ENCODE peak calls at places on chromosome 7, in four cellular contexts. A is A549, H is Panc1, W is K562. Q is an unnamed sample.

GRCh38 chr7:149559711-149560110 is 62.1 kb upstream of the ZNF746 start:
- DNase-seq in A (no peak), H (no peak), W (no peak), Q (no peak)

GRCh38 chr7:101120315-101120714 is 6.6 kb upstream of the SERPINE1 start:
- DNase-seq in A (no peak), H (no peak), W (no peak), Q (no peak)

GRCh38 chr7:151862606-151863381 is 14.1 kb downstream of the PRKAG2 start:
- DNase-seq in A (no peak), H (no peak), W (no peak), Q (no peak)

GRCh38 chr7:154709840-154710520 is 292.9 kb downstream of the PAXIP1 start:
- DNase-seq in A (no peak), H (no peak), W (no peak), Q (no peak)

GRCh38 chr7:142916508-142916907 is 17.0 kb downstream of the TRPV5 start:
- DNase-seq in A (no peak), H (no peak), W (no peak), Q (no peak)

GRCh38 chr7:155230169-155230593 is 67.5 kb upstream of the INSIG1 start:
- DNase-seq in A (peak; percentile 96), H (peak; percentile 89), W (no peak), Q (peak; percentile 29)

GRCh38 chr7:94666879-94667587 is 11.1 kb upstream of the SGCE start:
- DNase-seq in A (no peak), H (no peak), W (no peak), Q (no peak)

GRCh38 chr7:22854158-22855048 is 31.8 kb upstream of the TOMM7 start:
- DNase-seq in A (peak; percentile 85), H (no peak), W (peak; percentile 96), Q (peak; percentile 92)

GRCh38 chr7:37982423-37982822 is 62.0 kb downstream of the EPDR1 start:
- DNase-seq in A (no peak), H (no peak), W (no peak), Q (no peak)

GRCh38 chr7:491292-491957 is 28.2 kb downstream of the PDGFA start:
- DNase-seq in A (no peak), H (no peak), W (no peak), Q (no peak)

GRCh38 chr7:128909605-128910568 is 622 bp downstream of the KCP start:
- DNase-seq in A (no peak), H (no peak), W (no peak), Q (peak; percentile 74)

GRCh38 chr7:26525413-26526287 is 234.0 kb downstream of the SNX10 start:
- DNase-seq in A (no peak), H (no peak), W (no peak), Q (no peak)

GRCh38 chr7:148941598-148942280 is 57.6 kb upstream of the EZH2 start:
- DNase-seq in A (peak; percentile 66), H (peak; percentile 82), W (peak; percentile 64), Q (peak; percentile 84)

GRCh38 chr7:5284304-5285281 is 1.9 kb downstream of the SLC29A4 start:
- DNase-seq in A (peak; percentile 83), H (no peak), W (peak; percentile 42), Q (peak; percentile 95)

GRCh38 chr7:23067271-23067670 is 38.3 kb upstream of the KLHL7 start:
- DNase-seq in A (no peak), H (no peak), W (no peak), Q (no peak)

GRCh38 chr7:101555921-101556275 is 73.2 kb downstream of the MYL10 start:
- DNase-seq in A (no peak), H (no peak), W (no peak), Q (no peak)

GRCh38 chr7:99029481-99030144 is 114.3 kb downstream of the SMURF1 start:
- DNase-seq in A (no peak), H (no peak), W (no peak), Q (no peak)

GRCh38 chr7:1533569-1534329 is 3.2 kb downstream of the MAFK start:
- DNase-seq in A (peak; percentile 84), H (peak; percentile 86), W (peak; percentile 49), Q (no peak)

GRCh38 chr7:76062254-76062653 is 14.3 kb downstream of the MDH2 start:
- DNase-seq in A (no peak), H (no peak), W (no peak), Q (no peak)

GRCh38 chr7:4186513-4186780 is 495.6 kb upstream of the FOXK1 start:
- DNase-seq in A (no peak), H (no peak), W (no peak), Q (no peak)

GRCh38 chr7:20393021-20394015 is 62.6 kb downstream of the ITGB8 start:
- DNase-seq in A (no peak), H (no peak), W (no peak), Q (no peak)

GRCh38 chr7:51428226-51428887 is 111.7 kb upstream of the COBL start:
- DNase-seq in A (no peak), H (no peak), W (no peak), Q (peak; percentile 61)

GRCh38 chr7:116706668-116707126 is 34.7 kb downstream of the MET start:
- DNase-seq in A (peak; percentile 62), H (peak; percentile 83), W (no peak), Q (peak; percentile 44)

GRCh38 chr7:29500719-29501118 is 62.9 kb upstream of the PRR15 start:
- DNase-seq in A (no peak), H (no peak), W (no peak), Q (no peak)

GRCh38 chr7:16695621-16696237 is 49.7 kb downstream of the BZW2 start:
- DNase-seq in A (peak; percentile 67), H (peak; percentile 71), W (peak; percentile 48), Q (peak; percentile 65)

GRCh38 chr7:66626236-66626957 is 2.3 kb upstream of the KCTD7 start:
- DNase-seq in A (no peak), H (no peak), W (no peak), Q (no peak)

GRCh38 chr7:7157177-7157886 is 25.0 kb upstream of the C1GALT1 start:
- DNase-seq in A (no peak), H (no peak), W (no peak), Q (no peak)

GRCh38 chr7:101390901-101391301 is 28.2 kb downstream of the COL26A1 start:
- DNase-seq in A (no peak), H (no peak), W (no peak), Q (peak; percentile 67)

GRCh38 chr7:122219253-122219865 is 75.3 kb upstream of the AASS start:
- DNase-seq in A (no peak), H (peak; percentile 27), W (no peak), Q (peak; percentile 61)

GRCh38 chr7:47371733-47372368 is 210.1 kb downstream of the TNS3 start:
- DNase-seq in A (peak; percentile 37), H (no peak), W (peak; percentile 58), Q (peak; percentile 30)

GRCh38 chr7:39088730-39089129 is 111.0 kb downstream of the POU6F2 start:
- DNase-seq in A (no peak), H (no peak), W (no peak), Q (peak; percentile 28)

GRCh38 chr7:87432536-87432935 is 42.9 kb downstream of the ABCB4 start:
- DNase-seq in A (no peak), H (no peak), W (no peak), Q (no peak)

GRCh38 chr7:42014625-42015412 is 222.2 kb downstream of the GLI3 start:
- DNase-seq in A (peak; percentile 21), H (no peak), W (peak; percentile 63), Q (peak; percentile 86)

GRCh38 chr7:83001362-83002040 is 161.2 kb downstream of the PCLO start:
- DNase-seq in A (no peak), H (no peak), W (no peak), Q (no peak)

GRCh38 chr7:154858836-154859537 is 143.9 kb downstream of the PAXIP1 start:
- DNase-seq in A (no peak), H (no peak), W (no peak), Q (no peak)

GRCh38 chr7:64887756-64888508 is 15.1 kb upstream of the ZNF273 start:
- DNase-seq in A (no peak), H (no peak), W (no peak), Q (peak; percentile 92)

DNA sequence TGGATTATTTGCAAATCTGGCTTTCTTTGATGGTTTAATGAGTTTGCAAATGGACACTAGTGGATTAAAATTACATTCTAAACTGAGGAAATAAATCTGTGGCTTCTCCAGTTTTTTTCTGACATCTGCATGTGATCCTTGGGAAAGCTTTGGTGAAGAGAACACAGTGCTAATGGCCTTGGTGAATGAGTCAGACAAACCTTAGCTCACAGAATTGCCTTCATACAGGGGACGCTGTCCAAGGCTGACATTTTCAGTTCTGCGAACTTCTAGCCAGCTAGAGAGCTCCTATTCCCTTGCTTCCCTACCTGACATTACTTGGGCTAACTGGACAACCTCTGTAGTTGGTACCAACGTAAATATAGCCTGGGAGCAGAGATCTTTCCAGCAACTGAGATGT is 21.2 kb downstream of the BMPER start:
- DNase-seq in A (no peak), H (no peak), W (no peak), Q (no peak)
- TF ChIP-seq REST in A (no peak), H (no peak), W (no peak), Q (no peak)

GRCh38 chr7:130413201-130413600 is 27.6 kb downstream of the CEP41 start:
- DNase-seq in A (no peak), H (no peak), W (no peak), Q (no peak)
- TF ChIP-seq REST in A (no peak), H (no peak), W (no peak), Q (no peak)

DNA sequence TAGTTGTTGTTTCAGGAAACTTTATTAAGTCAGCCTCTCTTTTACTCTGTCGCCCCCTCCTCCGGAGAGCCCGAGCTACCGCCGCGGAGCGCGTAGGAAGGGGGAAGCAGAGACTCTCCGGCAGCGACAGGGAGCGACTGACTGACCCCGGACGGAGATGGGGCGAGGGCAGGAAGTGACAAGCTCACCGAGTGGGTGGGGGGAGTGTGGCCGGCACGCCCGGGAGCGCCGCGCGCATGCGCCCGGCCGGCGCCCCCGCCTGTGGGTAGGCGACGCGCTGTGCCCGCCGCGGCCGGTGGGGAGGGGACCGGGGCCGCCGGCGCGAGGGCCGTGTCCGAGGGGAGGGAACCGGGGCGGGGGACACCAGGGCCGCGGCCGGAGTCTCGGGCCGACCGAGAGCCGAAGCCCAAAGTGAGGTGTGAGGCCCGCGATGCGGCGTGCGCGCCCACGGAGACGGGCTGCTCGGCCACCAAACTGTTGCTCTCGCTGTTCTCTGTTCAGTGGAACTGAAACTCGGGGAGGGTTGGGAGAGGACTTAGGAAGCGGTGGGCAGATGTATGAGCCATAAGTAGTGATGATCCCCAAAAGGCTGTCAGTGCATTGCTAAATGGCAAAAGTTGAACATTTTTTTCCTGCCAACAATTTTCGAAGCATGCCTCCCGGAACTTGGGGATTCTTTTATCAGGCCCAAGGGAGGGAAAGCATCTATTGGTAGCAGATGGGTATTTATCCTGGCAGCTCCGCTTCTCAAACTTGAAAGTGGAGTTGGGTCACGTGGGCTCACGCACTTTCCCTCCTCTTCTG is at the start of gene ZNF800:
- DNase-seq in A (peak; percentile 84), H (peak; percentile 47), W (peak; percentile 99), Q (peak; percentile 83)
- TF ChIP-seq REST in A (no peak), H (no peak), W (peak; percentile 54), Q (no peak)

DNA sequence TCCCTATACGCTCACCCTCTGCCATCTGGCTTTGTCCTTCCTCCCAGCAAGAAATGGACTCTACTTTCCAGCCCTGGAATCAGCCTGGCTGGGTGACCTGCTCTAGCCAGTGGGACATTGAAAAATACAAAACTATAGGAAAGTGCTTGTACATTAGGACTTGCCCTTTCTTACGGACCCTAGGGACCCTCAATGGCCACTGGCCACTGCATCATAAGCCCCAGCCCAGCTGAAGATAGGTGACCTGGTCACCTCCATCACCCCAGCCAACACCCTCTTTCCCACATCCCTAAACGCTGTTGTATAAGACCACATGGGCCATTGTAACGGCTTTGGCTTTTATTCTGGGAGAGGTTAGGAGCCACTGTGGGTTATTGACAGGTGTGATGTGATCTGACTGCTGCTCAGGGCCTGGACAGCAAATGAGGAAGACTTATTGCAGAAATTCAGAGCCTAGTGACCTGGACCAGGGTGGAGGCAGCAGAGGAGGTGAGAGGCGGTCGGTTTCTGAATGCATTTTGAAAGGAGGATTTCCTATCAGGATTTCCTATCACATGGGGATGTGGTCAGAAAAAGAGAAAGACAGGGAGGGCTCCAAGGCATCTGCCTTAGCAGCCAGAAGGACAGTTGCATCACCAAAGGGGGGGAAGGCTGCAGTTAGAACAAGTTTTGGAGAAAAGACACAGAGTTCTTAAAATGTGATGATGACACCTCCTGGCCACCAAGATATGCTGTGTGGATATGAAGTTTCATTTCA is 2.2 kb upstream of the LMBR1 start:
- DNase-seq in A (no peak), H (no peak), W (peak; percentile 52), Q (no peak)
- TF ChIP-seq REST in A (no peak), H (no peak), W (no peak), Q (no peak)